ENCODE peak calls at places on chromosome 6, in five cellular contexts. F is fibroblast of mammary gland, M is tibial artery, J is HepG2, N is A673. W is an unnamed sample.
A peak's percentile ranks its signal among the peaks of the same experiment; 100 is the strongest.

GRCh38 chr6:106745824-106746610 is 116.6 kb downstream of the QRSL1 start:
- DNase-seq in F (no peak), M (no peak), J (peak; percentile 35), N (no peak), W (no peak)

GRCh38 chr6:50602191-50602810 is 111.0 kb upstream of the TFAP2D start:
- DNase-seq in F (peak; percentile 23), M (no peak), J (peak; percentile 41), N (peak; percentile 62), W (no peak)

GRCh38 chr6:130825772-130826441 is 1.3 kb upstream of the SMLR1 start:
- DNase-seq in F (no peak), M (no peak), J (no peak), N (no peak), W (no peak)

GRCh38 chr6:65199121-65199520 is 507.9 kb downstream of the EYS start:
- DNase-seq in F (no peak), M (no peak), J (no peak), N (no peak), W (no peak)

GRCh38 chr6:71889366-71889765 is 3.0 kb downstream of the RIMS1 start:
- DNase-seq in F (no peak), M (no peak), J (no peak), N (no peak), W (no peak)

GRCh38 chr6:3330199-3330598 is 71.5 kb downstream of the PSMG4 start:
- DNase-seq in F (no peak), M (no peak), J (no peak), N (no peak), W (peak; percentile 41)

GRCh38 chr6:26003102-26003694 is 40.6 kb downstream of the TRIM38 start:
- DNase-seq in F (peak; percentile 64), M (peak; percentile 77), J (peak; percentile 63), N (peak; percentile 73), W (peak; percentile 76)

GRCh38 chr6:115986026-115986425 is 74.7 kb downstream of the FRK start:
- DNase-seq in F (no peak), M (no peak), J (no peak), N (no peak), W (no peak)

GRCh38 chr6:33008944-33009861 is at the start of gene HLA-DOA:
- DNase-seq in F (peak; percentile 12), M (no peak), J (no peak), N (peak; percentile 65), W (no peak)

GRCh38 chr6:168015492-168016175 is 18.2 kb downstream of the KIF25 start:
- DNase-seq in F (peak; percentile 37), M (no peak), J (peak; percentile 34), N (no peak), W (no peak)

GRCh38 chr6:102670756-102671155 is 1277.2 kb downstream of the GRIK2 start:
- DNase-seq in F (no peak), M (no peak), J (no peak), N (no peak), W (no peak)

GRCh38 chr6:145235207-145235606 is 500.1 kb downstream of the EPM2A start:
- DNase-seq in F (no peak), M (no peak), J (no peak), N (no peak), W (no peak)

GRCh38 chr6:53615633-53616449 is 49.7 kb downstream of the KLHL31 start:
- DNase-seq in F (peak; percentile 86), M (no peak), J (peak; percentile 100), N (no peak), W (no peak)

GRCh38 chr6:170522565-170523183 is 30.4 kb downstream of the PSMB1 start:
- DNase-seq in F (peak; percentile 16), M (no peak), J (no peak), N (peak; percentile 12), W (peak; percentile 69)

GRCh38 chr6:17096076-17096475 is 5.8 kb upstream of the STMND1 start:
- DNase-seq in F (no peak), M (no peak), J (peak; percentile 44), N (no peak), W (no peak)

GRCh38 chr6:17093692-17094091 is 8.2 kb upstream of the STMND1 start:
- DNase-seq in F (peak; percentile 5), M (no peak), J (no peak), N (no peak), W (peak; percentile 19)

GRCh38 chr6:17086469-17086868 is 15.4 kb upstream of the STMND1 start:
- DNase-seq in F (peak; percentile 78), M (no peak), J (peak; percentile 63), N (peak; percentile 79), W (peak; percentile 41)

GRCh38 chr6:17088091-17088611 is 13.7 kb upstream of the STMND1 start:
- DNase-seq in F (no peak), M (no peak), J (no peak), N (no peak), W (no peak)

GRCh38 chr6:17091122-17091521 is 10.7 kb upstream of the STMND1 start:
- DNase-seq in F (peak; percentile 20), M (no peak), J (no peak), N (no peak), W (no peak)
- TF ChIP-seq CTCF in F (peak; percentile 55), M (peak; percentile 11), J (no peak), N (peak; percentile 50), W (peak; percentile 64)

DNA sequence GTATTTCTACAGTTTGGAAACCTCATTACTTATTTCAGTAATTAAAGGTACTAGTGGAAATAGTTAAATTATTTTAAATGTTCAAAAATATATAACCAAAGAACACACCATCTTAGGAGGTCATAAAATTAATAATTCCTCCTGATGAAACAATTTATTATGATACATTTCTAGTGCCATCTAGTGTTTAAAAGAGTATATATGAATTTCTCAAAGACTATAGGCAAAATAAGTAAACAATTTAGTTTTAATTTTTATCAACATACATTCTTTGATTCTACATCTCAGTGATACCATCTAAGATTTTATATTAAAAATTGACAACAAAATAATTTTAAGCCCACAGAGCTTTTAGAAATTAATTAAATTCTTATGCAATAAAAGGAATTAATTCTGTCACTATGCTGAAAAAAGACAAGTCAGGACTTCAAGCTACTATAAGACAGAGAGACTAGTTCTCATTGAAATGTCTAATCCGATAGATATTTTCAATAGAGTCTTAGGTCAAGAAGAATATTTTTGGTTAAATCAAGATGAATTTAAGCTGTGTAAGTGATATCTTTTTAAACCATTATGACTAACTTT is 107.8 kb upstream of the RNF217 start:
- DNase-seq in F (no peak), M (no peak), J (no peak), N (peak; percentile 38), W (no peak)
- TF ChIP-seq CTCF in F (peak; percentile 25), M (peak; percentile 21), J (no peak), N (peak; percentile 62), W (no peak)

DNA sequence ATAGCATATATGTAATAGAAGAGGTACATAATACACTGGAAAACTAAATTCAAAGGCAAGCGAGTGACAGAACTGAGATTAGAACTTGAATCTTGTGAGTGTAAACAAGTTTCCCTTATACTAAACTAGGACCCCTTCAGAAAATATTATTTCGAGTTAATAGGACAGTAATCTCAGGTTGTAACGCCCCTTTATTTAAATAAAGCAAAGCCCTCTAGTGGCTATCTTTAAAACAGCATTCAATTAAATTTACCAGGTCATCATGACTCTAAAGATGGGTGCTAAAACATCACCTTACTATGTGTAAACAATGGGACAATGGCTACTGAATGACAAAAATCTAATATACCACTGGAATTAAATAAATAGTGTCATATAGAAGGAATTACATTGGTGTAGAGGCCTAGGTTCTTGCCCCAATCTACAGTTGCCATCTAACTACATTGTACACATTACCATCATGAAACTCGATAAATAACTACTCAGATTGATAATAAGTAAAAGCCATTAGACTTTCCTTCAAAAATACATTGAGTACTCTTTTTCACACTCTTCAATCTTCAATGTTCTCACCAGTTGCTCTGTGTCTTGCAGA is 255.4 kb upstream of the IRAK1BP1 start:
- DNase-seq in F (peak; percentile 34), M (no peak), J (peak; percentile 1), N (peak; percentile 30), W (no peak)
- TF ChIP-seq CTCF in F (peak; percentile 64), M (peak; percentile 37), J (no peak), N (peak; percentile 74), W (peak; percentile 88)

DNA sequence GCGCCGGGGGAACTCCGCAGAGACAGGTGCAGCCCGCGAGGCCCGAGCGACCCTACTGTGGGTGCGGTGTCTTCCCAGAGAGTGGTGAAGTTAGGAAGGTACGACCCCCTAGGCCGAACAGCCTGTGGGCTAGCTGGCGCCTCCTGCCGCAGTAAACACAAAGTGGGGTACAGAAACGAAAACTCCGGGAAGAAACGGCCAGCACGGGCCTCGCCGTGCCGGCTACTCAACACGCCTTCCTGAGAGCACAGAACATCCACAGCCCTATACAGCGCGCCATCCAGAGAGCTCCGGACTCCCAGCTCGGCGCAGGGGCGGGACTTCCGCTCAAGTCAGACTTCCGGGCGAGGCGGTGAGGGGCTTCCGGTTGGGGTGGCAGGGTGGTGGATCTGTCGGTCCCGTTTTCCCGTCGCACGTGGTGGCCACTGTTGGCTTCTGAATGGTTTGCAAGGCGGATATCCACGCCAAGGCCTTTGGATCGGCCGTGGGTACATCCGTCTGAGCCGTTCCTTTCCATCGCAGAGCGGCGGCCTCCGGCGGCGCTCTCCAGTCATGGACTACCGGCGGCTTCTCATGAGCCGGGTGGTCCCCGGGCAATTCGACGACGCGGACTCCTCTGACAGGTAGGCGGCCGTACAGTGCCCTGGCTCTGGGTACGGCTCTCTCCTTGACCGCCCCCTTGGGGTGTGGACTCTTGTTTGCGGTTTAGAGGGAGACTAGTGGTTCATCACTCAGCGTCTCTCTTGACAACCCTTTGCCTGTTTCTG is at the start of the genes CAGE1 and RIOK1:
- DNase-seq in F (peak; percentile 93), M (peak; percentile 97), J (peak; percentile 96), N (peak; percentile 98), W (peak; percentile 97)
- TF ChIP-seq CTCF in F (peak; percentile 9), M (peak; percentile 11), J (peak; percentile 52), N (no peak), W (peak; percentile 18)

GRCh38 chr6:92810913-92811312 is 608.4 kb downstream of the EPHA7 start:
- DNase-seq in F (peak; percentile 6), M (no peak), J (peak; percentile 40), N (peak; percentile 60), W (peak; percentile 67)
- TF ChIP-seq CTCF in F (peak; percentile 39), M (peak; percentile 10), J (peak; percentile 64), N (peak; percentile 72), W (peak; percentile 79)

GRCh38 chr6:119591235-119591634 is 241.7 kb upstream of the MAN1A1 start:
- DNase-seq in F (no peak), M (no peak), J (no peak), N (no peak), W (no peak)
- TF ChIP-seq CTCF in F (no peak), M (no peak), J (no peak), N (no peak), W (no peak)

DNA sequence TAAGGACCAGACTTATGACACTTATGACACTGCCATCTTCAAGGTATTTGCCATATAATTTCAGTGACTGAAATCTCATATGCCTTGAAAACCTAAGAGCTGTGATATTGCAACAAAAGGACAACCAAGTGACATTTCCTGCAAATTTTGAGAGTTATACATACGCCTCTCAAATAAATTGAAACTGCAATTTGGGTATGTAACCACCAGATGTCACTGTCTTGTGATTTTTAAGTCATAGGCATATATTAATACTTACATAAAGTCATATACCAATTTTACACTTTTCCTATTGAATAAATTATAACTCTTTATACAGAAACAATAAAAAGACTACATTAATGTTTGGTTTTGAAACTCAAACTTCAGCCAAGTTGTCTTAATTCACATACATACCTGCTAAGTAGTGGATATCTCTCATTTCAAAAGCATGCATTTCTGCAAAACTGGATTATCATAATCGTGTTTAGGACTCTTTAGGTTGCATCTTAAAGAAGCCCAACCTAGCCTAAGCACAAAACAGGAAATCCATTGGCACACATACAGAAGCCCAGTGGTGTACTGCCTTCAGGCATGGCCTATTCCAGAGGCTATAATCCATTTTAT is 180.2 kb downstream of the PACRG start:
- DNase-seq in F (peak; percentile 71), M (no peak), J (peak; percentile 7), N (no peak), W (no peak)
- TF ChIP-seq CTCF in F (peak; percentile 58), M (peak; percentile 10), J (peak; percentile 54), N (peak; percentile 56), W (peak; percentile 75)

GRCh38 chr6:79928478-79928998 is 18.8 kb downstream of the ELOVL4 start:
- DNase-seq in F (no peak), M (no peak), J (no peak), N (no peak), W (no peak)
- TF ChIP-seq CTCF in F (no peak), M (no peak), J (no peak), N (no peak), W (no peak)

W was measured in glutamatergic neuron.